ENCODE peak calls at places on chromosome 3, in six cellular contexts. N is effector memory CD8-positive, alpha-beta T cell; R is NCI-H1092 treated with DMSO at 0.1 percent for 48 hours; E is activated naive CD4-positive, alpha-beta T cell; J is activated CD4-positive, alpha-beta T cell treated with anti-CD3 and anti-CD28 coated beads, Interleukin-2, amount 50 U/mL, for 1 hour; Q is AG08396. I is an unnamed sample.
A peak's percentile ranks its signal among the peaks of the same experiment; 100 is the strongest.

GRCh38 chr3:169082076-169082475 is 581.4 kb downstream of the MECOM start:
- DNase-seq in N (no peak), R (no peak), E (no peak), J (no peak), Q (no peak), I (no peak)

GRCh38 chr3:63390831-63391230 is 112.7 kb downstream of the SYNPR start:
- DNase-seq in N (no peak), R (no peak), E (no peak), J (no peak), Q (no peak), I (no peak)

GRCh38 chr3:184005981-184006507 is 11.6 kb downstream of the ABCC5 start:
- DNase-seq in N (no peak), R (peak; percentile 92), E (no peak), J (no peak), Q (peak; percentile 26), I (peak; percentile 99)

GRCh38 chr3:50503504-50503903 is at the start of gene CACNA2D2:
- DNase-seq in N (peak; percentile 79), R (peak; percentile 21), E (no peak), J (peak; percentile 64), Q (peak; percentile 44), I (peak; percentile 48)

GRCh38 chr3:106092792-106093191 is 224.0 kb upstream of the CBLB start:
- DNase-seq in N (no peak), R (no peak), E (no peak), J (no peak), Q (no peak), I (no peak)

GRCh38 chr3:14857506-14857905 is 38.7 kb downstream of the FGD5 start:
- DNase-seq in N (no peak), R (no peak), E (no peak), J (no peak), Q (no peak), I (no peak)

GRCh38 chr3:132716372-132716771 is 5.8 kb downstream of the NPHP3 start:
- DNase-seq in N (no peak), R (no peak), E (no peak), J (no peak), Q (no peak), I (no peak)

GRCh38 chr3:119352863-119353527 is 58.8 kb downstream of the ARHGAP31 start:
- DNase-seq in N (no peak), R (peak; percentile 8), E (no peak), J (no peak), Q (no peak), I (no peak)

GRCh38 chr3:12452361-12453330 is 31.6 kb upstream of the TSEN2 start:
- DNase-seq in N (no peak), R (no peak), E (no peak), J (no peak), Q (no peak), I (no peak)

GRCh38 chr3:183318846-183319770 is 66.1 kb downstream of the B3GNT5 start:
- DNase-seq in N (no peak), R (no peak), E (no peak), J (no peak), Q (no peak), I (no peak)

GRCh38 chr3:58351920-58352319 is 19.2 kb downstream of the PXK start:
- DNase-seq in N (no peak), R (no peak), E (no peak), J (no peak), Q (no peak), I (no peak)

GRCh38 chr3:167740961-167741587 is 5.6 kb downstream of the SERPINI1 start:
- DNase-seq in N (peak; percentile 2), R (peak; percentile 7), E (no peak), J (peak; percentile 15), Q (peak; percentile 9), I (peak; percentile 20)

GRCh38 chr3:42063886-42064285 is 27.3 kb upstream of the TRAK1 start:
- DNase-seq in N (no peak), R (no peak), E (no peak), J (no peak), Q (peak; percentile 66), I (no peak)

GRCh38 chr3:186909078-186909853 is 21.1 kb upstream of the ST6GAL1 start:
- DNase-seq in N (peak; percentile 75), R (no peak), E (peak; percentile 7), J (peak; percentile 75), Q (no peak), I (no peak)

GRCh38 chr3:98770261-98771039 is 7.3 kb downstream of the ST3GAL6 start:
- DNase-seq in N (no peak), R (no peak), E (no peak), J (no peak), Q (no peak), I (no peak)

I was measured in NCI-H1105.